ENCODE peak calls at places on chromosomes 1 and 21, in five cellular contexts. L, N, R, A and E are unnamed samples.

GRCh38 chr1:52855584-52855983 is 13.0 kb downstream of the ZYG11A start:
- DNase-seq in R (no peak), A (no peak), L (no peak), N (no peak), E (no peak)

GRCh38 chr1:55007626-55008025 is 8.9 kb downstream of the BSND start:
- DNase-seq in R (no peak), N (no peak), L (no peak), A (no peak), E (no peak)

GRCh38 chr1:12595839-12596821 is 21.9 kb downstream of the DHRS3 start:
- DNase-seq in L (peak), A (peak), R (no peak), N (no peak), E (peak)

GRCh38 chr1:214305164-214305751 is 24.3 kb downstream of the SMYD2 start:
- DNase-seq in N (no peak), A (no peak), R (no peak), L (no peak), E (no peak)

GRCh38 chr1:219027161-219027673 is 146.5 kb upstream of the LYPLAL1 start:
- DNase-seq in R (no peak), L (no peak), A (no peak), N (no peak), E (no peak)

GRCh38 chr1:94063379-94063778 is 57.6 kb downstream of the ABCA4 start:
- DNase-seq in L (peak), R (no peak), A (peak), N (peak), E (peak)

GRCh38 chr1:236888126-236888525 is 93.0 kb downstream of the MTR start:
- DNase-seq in R (no peak), A (no peak), N (no peak), L (no peak), E (no peak)

GRCh38 chr1:60709426-60709825 is 372.9 kb upstream of the NFIA start:
- DNase-seq in N (no peak), A (no peak), R (no peak), L (no peak), E (no peak)

GRCh38 chr21:42561742-42562141 is 48.1 kb downstream of the SLC37A1 start:
- DNase-seq in N (no peak), L (no peak), R (peak), A (no peak), E (peak)

GRCh38 chr1:198932351-198932991 is 293.6 kb downstream of the PTPRC start:
- DNase-seq in N (peak), L (no peak), R (no peak), A (no peak), E (peak)

GRCh38 chr21:10418649-10419048 is 102.7 kb upstream of the TPTE start:
- DNase-seq in R (no peak), L (no peak), N (no peak), A (no peak), E (no peak)

GRCh38 chr1:199176713-199177112 is 537.9 kb downstream of the PTPRC start:
- DNase-seq in A (no peak), L (no peak), N (no peak), R (no peak), E (no peak)

GRCh38 chr1:173002891-173003582 is 47.7 kb downstream of the TNFSF18 start:
- DNase-seq in N (no peak), L (no peak), R (no peak), A (no peak), E (no peak)

GRCh38 chr1:232226197-232226681 is 403.7 kb downstream of the SIPA1L2 start:
- DNase-seq in N (no peak), L (no peak), A (no peak), R (no peak), E (no peak)

GRCh38 chr1:223466156-223466555 is 72.9 kb downstream of the CCDC185 start:
- DNase-seq in L (no peak), A (no peak), N (no peak), R (no peak), E (no peak)

GRCh38 chr1:21436488-21437340 is 3.2 kb upstream of the NBPF3 start:
- DNase-seq in R (no peak), N (no peak), A (no peak), L (no peak), E (no peak)

GRCh38 chr1:63679076-63679475 is 85.9 kb downstream of the PGM1 start:
- DNase-seq in R (no peak), N (no peak), L (no peak), A (no peak), E (no peak)

GRCh38 chr1:112673589-112674439 is 645 bp upstream of the MOV10 start:
- DNase-seq in R (no peak), N (peak), A (no peak), L (peak), E (peak)

GRCh38 chr1:93581917-93582850 is 99.5 kb downstream of the BCAR3 start:
- DNase-seq in N (no peak), A (no peak), R (no peak), L (no peak), E (no peak)

GRCh38 chr21:28018741-28019669 is 973.7 kb downstream of the LTN1 start:
- DNase-seq in N (no peak), R (no peak), L (no peak), A (no peak), E (no peak)

GRCh38 chr1:242689378-242689777 is 164.9 kb upstream of the PLD5 start:
- DNase-seq in A (no peak), L (no peak), R (no peak), N (no peak), E (no peak)

GRCh38 chr1:164625004-164625617 is 66.1 kb downstream of the PBX1 start:
- DNase-seq in L (no peak), R (no peak), N (no peak), A (no peak), E (no peak)

GRCh38 chr1:201110138-201110537 is 2.1 kb downstream of the CACNA1S start:
- DNase-seq in N (no peak), R (no peak), L (no peak), A (no peak), E (no peak)

GRCh38 chr1:205456868-205457724 is 1.3 kb upstream of the BLACAT1 start:
- DNase-seq in R (no peak), L (no peak), N (no peak), A (no peak), E (no peak)

GRCh38 chr1:95057361-95057760 is 15.4 kb downstream of the ALG14 start:
- DNase-seq in N (no peak), L (no peak), R (no peak), A (no peak), E (no peak)

GRCh38 chr1:156707486-156708244 is 2.3 kb upstream of the CRABP2 start:
- DNase-seq in L (no peak), R (no peak), A (no peak), N (no peak), E (no peak)

GRCh38 chr1:206742702-206743383 is 27.7 kb upstream of the IL19 start:
- DNase-seq in N (no peak), L (no peak), A (no peak), R (no peak), E (no peak)

GRCh38 chr1:111448918-111449702 is at the start of the genes ATP5PB and WDR77:
- DNase-seq in L (peak), R (peak), A (peak), N (peak), E (peak)

GRCh38 chr1:111450185-111450584 is 921 bp downstream of the ATP5PB start:
- DNase-seq in A (no peak), N (no peak), R (no peak), L (no peak), E (peak)

GRCh38 chr1:111449703-111450017 is 396 bp downstream of the ATP5PB start:
- DNase-seq in A (no peak), L (no peak), R (no peak), N (no peak), E (no peak)

GRCh38 chr1:111446967-111447892 is 1.8 kb downstream of the WDR77 start:
- DNase-seq in A (no peak), L (no peak), R (no peak), N (no peak), E (no peak)

DNA sequence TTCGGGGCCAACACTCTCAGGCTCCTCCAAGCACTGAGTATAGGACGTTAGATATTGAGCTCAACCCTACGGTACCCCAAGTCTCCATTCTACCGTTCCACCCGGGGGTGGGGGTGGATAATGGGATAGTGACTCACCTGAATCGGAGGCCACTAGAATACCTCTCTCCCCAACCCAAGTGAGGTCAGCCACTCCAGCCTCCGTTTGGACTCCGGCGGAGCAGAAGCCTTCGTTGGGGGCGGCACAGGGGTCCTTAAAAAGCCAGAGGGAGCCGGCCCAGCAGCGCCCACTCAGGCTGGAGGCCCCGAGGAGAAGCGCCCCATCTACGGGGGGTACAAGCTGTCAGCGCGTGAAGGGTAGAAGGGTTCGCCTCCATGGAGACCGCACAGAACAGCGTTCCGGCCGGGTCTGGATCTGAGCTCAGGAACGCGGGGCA is 556 bp downstream of the WDR77 start:
- DNase-seq in R (no peak), A (no peak), N (no peak), L (no peak), E (no peak)
- TF ChIP-seq POLR2A in R (no peak), A (no peak), N (no peak), L (no peak), E (no peak)

GRCh38 chr21:34187935-34188334 is 114.6 kb downstream of the MRPS6 start:
- DNase-seq in R (no peak), A (no peak), L (peak), N (no peak), E (no peak)

GRCh38 chr21:34191876-34192275 is 118.5 kb downstream of the MRPS6 start:
- DNase-seq in A (no peak), L (no peak), R (no peak), N (no peak), E (no peak)

GRCh38 chr21:34192646-34193285 is 119.4 kb downstream of the MRPS6 start:
- DNase-seq in R (no peak), N (no peak), L (no peak), A (no peak), E (no peak)

GRCh38 chr21:34190576-34191301 is 117.4 kb downstream of the MRPS6 start:
- DNase-seq in R (no peak), L (no peak), N (no peak), A (no peak), E (no peak)

GRCh38 chr21:34189506-34189905 is 116.1 kb downstream of the MRPS6 start:
- DNase-seq in R (no peak), L (no peak), N (no peak), A (no peak), E (no peak)
- TF ChIP-seq POLR2A in R (no peak), L (no peak), N (no peak), A (no peak), E (no peak)

DNA sequence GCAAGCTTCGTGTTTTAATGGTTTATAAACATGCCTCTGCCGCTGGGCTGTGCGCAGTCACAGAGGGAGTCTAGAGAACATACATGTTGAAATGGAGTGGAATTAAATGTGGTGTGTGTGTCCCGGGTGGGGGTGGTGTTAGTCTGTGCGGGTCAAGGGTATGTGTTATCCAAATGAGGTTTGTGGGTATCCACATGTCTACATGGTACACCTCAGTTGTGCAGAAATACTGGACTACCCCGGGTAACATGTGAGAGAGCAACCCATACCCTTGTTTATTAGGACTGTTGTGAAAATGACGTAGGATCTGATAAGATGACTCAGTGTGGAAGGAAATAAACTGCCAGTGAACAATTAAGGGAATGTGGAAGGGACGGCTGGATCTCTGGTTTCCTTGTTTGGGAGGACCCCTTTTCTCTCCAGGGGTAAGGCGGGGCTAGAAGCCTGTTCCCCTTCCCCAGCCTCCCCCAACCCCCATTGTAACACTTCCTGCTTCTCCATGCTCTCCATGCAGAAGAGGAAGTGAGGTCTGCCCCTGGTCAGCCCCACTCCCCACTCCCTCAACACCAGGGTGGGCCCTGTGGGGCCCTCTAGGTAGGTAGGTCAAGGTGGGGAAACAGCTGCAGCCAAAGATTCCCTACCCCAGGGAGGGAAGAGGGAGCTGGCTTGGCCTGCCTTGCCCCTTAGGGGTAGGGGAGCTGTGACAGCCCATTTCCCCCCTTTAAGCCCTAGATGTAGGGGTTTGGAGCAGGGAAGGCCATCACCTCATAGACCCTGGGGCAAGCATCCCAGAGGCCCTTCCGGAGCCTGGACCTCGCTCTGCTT is 690 bp downstream of the EPS8L3 start:
- DNase-seq in N (no peak), A (peak), R (no peak), L (peak), E (peak)
- TF ChIP-seq POLR2A in N (no peak), A (no peak), R (no peak), L (no peak), E (no peak)

GRCh38 chr1:151056574-151056973 is 2.8 kb downstream of the CDC42SE1 start:
- DNase-seq in L (no peak), N (no peak), A (no peak), R (no peak), E (no peak)
- TF ChIP-seq POLR2A in L (no peak), N (no peak), A (no peak), R (peak), E (no peak)

DNA sequence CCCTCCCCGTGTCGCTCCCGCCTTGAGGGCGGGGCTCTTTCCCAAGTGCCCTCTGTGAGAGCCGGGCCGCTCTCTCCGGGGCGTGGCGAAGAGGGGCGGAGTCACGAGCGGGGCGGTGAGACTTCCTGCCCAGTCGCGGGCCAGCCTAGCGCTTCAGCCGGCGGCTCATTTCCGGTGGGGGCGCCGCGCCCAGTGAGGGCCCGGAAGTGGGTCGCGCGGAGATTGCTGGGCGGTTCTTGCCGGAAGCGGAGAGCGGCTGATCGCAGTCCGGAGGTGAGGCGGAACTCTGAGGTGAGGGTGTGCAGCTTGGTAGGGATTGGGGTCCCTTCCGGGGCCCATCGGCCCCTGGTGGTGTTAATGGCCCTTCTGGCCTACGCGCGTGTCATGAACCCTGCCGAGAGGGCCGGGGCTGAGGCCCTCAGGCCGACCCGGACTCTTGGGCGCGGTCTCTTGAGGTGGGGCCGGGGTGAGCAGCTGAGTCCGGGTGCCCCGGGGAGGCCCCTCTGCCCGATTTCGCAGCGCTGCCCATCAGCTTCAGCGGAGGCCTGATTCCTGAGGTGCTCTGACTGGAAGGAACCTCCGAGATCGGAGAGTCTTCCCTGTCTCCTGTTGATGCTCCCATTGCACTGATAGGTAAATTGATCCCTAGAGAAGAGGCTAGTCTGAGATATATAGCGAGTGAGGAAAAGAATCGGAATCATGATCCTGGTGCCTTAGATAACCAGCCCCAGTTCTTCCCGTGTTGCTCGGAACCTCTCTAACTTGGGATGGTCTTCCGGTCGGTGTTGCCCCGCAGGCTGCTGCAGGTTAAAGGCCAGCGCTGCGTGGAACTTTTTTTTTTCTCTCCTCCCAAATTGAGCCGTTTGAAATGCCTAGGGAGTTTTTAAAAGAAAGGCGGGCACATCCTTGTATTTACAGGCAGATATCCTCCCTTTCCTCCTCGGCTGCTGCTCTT is at the start of gene CAP1:
- DNase-seq in R (peak), A (peak), N (peak), L (peak), E (peak)
- TF ChIP-seq POLR2A in R (peak), A (no peak), N (peak), L (no peak), E (peak)

GRCh38 chr21:31865429-31865970 is 7.3 kb upstream of the HUNK start:
- DNase-seq in L (no peak), N (no peak), A (no peak), R (no peak), E (no peak)

GRCh38 chr21:31860851-31861250 is 12.0 kb upstream of the HUNK start:
- DNase-seq in A (no peak), N (no peak), L (no peak), R (no peak), E (no peak)

GRCh38 chr21:31866077-31866511 is 6.7 kb upstream of the HUNK start:
- DNase-seq in R (peak), A (peak), N (peak), L (peak), E (peak)

GRCh38 chr21:31857096-31857495 is 15.7 kb upstream of the HUNK start:
- DNase-seq in A (no peak), R (no peak), N (no peak), L (no peak), E (no peak)

GRCh38 chr21:31862078-31862477 is 10.7 kb upstream of the HUNK start:
- DNase-seq in L (no peak), N (no peak), R (no peak), A (no peak), E (no peak)
- TF ChIP-seq POLR2A in L (no peak), N (no peak), R (no peak), A (no peak), E (no peak)